ENCODE peak calls at places on chromosome 6, in eight cellular contexts. C, I, H, F, D, Q, M and J are unnamed samples.

GRCh38 chr6:112222111-112222726 is 32.1 kb downstream of the LAMA4 start:
- DNase-seq in C (no peak), I (no peak), H (peak), F (peak), D (no peak), Q (no peak), M (no peak), J (no peak)

GRCh38 chr6:149897015-149897697 is 757 bp downstream of the RAET1E start:
- DNase-seq in C (peak), I (peak), H (peak), F (peak), D (no peak), Q (peak), M (no peak), J (no peak)

GRCh38 chr6:22828179-22829062 is 259.1 kb downstream of the HDGFL1 start:
- DNase-seq in C (no peak), I (peak), H (peak), F (peak), D (no peak), Q (peak), M (peak), J (no peak)

GRCh38 chr6:139602577-139602976 is 228.1 kb upstream of the CITED2 start:
- DNase-seq in C (no peak), I (no peak), H (no peak), F (no peak), D (no peak), Q (no peak), M (no peak), J (no peak)

GRCh38 chr6:40788661-40789111 is 201.5 kb upstream of the LRFN2 start:
- DNase-seq in C (no peak), I (no peak), H (peak), F (peak), D (no peak), Q (no peak), M (no peak), J (no peak)

GRCh38 chr6:7697432-7697819 is 28.5 kb upstream of the BMP6 start:
- DNase-seq in C (no peak), I (no peak), H (no peak), F (no peak), D (no peak), Q (no peak), M (no peak), J (no peak)

GRCh38 chr6:169994734-169995133 is 243.3 kb downstream of the ERMARD start:
- DNase-seq in C (no peak), I (no peak), H (no peak), F (no peak), D (no peak), Q (no peak), M (no peak), J (no peak)

GRCh38 chr6:43627008-43627825 is 1.8 kb downstream of the GTPBP2 start:
- DNase-seq in C (peak), I (peak), H (peak), F (peak), D (no peak), Q (peak), M (peak), J (no peak)

GRCh38 chr6:45450132-45450531 is 72.4 kb upstream of the SUPT3H start:
- DNase-seq in C (no peak), I (no peak), H (no peak), F (no peak), D (no peak), Q (no peak), M (no peak), J (no peak)

GRCh38 chr6:51120016-51120415 is 301.3 kb downstream of the TFAP2B start:
- DNase-seq in C (no peak), I (no peak), H (no peak), F (no peak), D (no peak), Q (no peak), M (no peak), J (no peak)

GRCh38 chr6:97215157-97215769 is 67.8 kb downstream of the MMS22L start:
- DNase-seq in C (no peak), I (peak), H (peak), F (peak), D (no peak), Q (peak), M (no peak), J (no peak)

GRCh38 chr6:168282985-168283685 is 36.4 kb downstream of the DACT2 start:
- DNase-seq in C (peak), I (no peak), H (no peak), F (no peak), D (no peak), Q (no peak), M (no peak), J (no peak)

GRCh38 chr6:151738267-151738666 is 69.2 kb upstream of the ESR1 start:
- DNase-seq in C (no peak), I (no peak), H (no peak), F (peak), D (no peak), Q (no peak), M (no peak), J (no peak)

GRCh38 chr6:123022980-123023379 is 26.9 kb downstream of the CLVS2 start:
- DNase-seq in C (no peak), I (no peak), H (no peak), F (peak), D (no peak), Q (no peak), M (no peak), J (no peak)

GRCh38 chr6:1942834-1943233 is 302.6 kb downstream of the GMDS start:
- DNase-seq in C (no peak), I (no peak), H (no peak), F (no peak), D (no peak), Q (no peak), M (no peak), J (no peak)

GRCh38 chr6:149037026-149037734 is 280.3 kb upstream of the TAB2 start:
- DNase-seq in C (no peak), I (peak), H (no peak), F (peak), D (no peak), Q (no peak), M (no peak), J (no peak)

GRCh38 chr6:25682324-25682723 is 30.3 kb downstream of the SCGN start:
- DNase-seq in C (no peak), I (no peak), H (no peak), F (no peak), D (no peak), Q (no peak), M (no peak), J (no peak)

GRCh38 chr6:47478233-47479155 is 905 bp downstream of the CD2AP start:
- DNase-seq in C (no peak), I (no peak), H (peak), F (peak), D (no peak), Q (peak), M (peak), J (no peak)

GRCh38 chr6:17413313-17413750 is 19.9 kb downstream of the CAP2 start:
- DNase-seq in C (no peak), I (no peak), H (no peak), F (peak), D (no peak), Q (no peak), M (no peak), J (no peak)

GRCh38 chr6:108779521-108779920 is 68.7 kb upstream of the ARMC2 start:
- DNase-seq in C (no peak), I (no peak), H (peak), F (no peak), D (no peak), Q (no peak), M (no peak), J (no peak)

GRCh38 chr6:151060096-151060741 is 179.5 kb upstream of the AKAP12 start:
- DNase-seq in C (peak), I (peak), H (peak), F (peak), D (no peak), Q (peak), M (no peak), J (no peak)

GRCh38 chr6:74755196-74755595 is 450.7 kb downstream of the COL12A1 start:
- DNase-seq in C (no peak), I (no peak), H (no peak), F (no peak), D (no peak), Q (no peak), M (no peak), J (no peak)

GRCh38 chr6:144265390-144265789 is 19.7 kb upstream of the UTRN start:
- DNase-seq in C (no peak), I (no peak), H (peak), F (peak), D (no peak), Q (peak), M (no peak), J (peak)

GRCh38 chr6:8548979-8549378 is 113.6 kb upstream of the SLC35B3 start:
- DNase-seq in C (no peak), I (no peak), H (no peak), F (no peak), D (no peak), Q (no peak), M (no peak), J (no peak)

GRCh38 chr6:1957746-1958145 is 287.7 kb downstream of the GMDS start:
- DNase-seq in C (no peak), I (no peak), H (no peak), F (no peak), D (no peak), Q (no peak), M (no peak), J (no peak)

GRCh38 chr6:118318648-118319047 is 229.4 kb upstream of the PLN start:
- DNase-seq in C (no peak), I (no peak), H (no peak), F (no peak), D (no peak), Q (no peak), M (no peak), J (no peak)

GRCh38 chr6:142927274-142927586 is 17.7 kb downstream of the HIVEP2 start:
- DNase-seq in C (no peak), I (no peak), H (no peak), F (peak), D (no peak), Q (no peak), M (no peak), J (no peak)